ENCODE peak calls at places on chromosomes 5 and 9, in nine cellular contexts. D is transverse colon, Y is HCT116, C is fibroblast of lung, S is HepG2, L is ovary, O is WERI-Rb-1, M is endodermal cell, A is heart right ventricle. R is an unnamed sample. For H3K36me3, the result is how much of the 10 kb centered on the place peaks cover.

GRCh38 chr9:88660611-88661010 is 125.6 kb downstream of the NXNL2 start:
- DNase-seq in D (no peak), Y (peak), C (peak), S (peak), L (no peak), O (peak), M (peak), A (no peak), R (peak)

GRCh38 chr5:67002832-67003231 is 193.8 kb downstream of the CD180 start:
- DNase-seq in D (no peak), Y (no peak), C (no peak), S (peak), L (no peak), O (no peak), M (no peak), A (no peak), R (no peak)

GRCh38 chr5:180330270-180330648 is 22.9 kb downstream of the GFPT2 start:
- DNase-seq in D (no peak), Y (no peak), C (no peak), S (no peak), L (no peak), O (no peak), M (no peak), A (no peak), R (no peak)

GRCh38 chr5:181203093-181203711 is 1.8 kb downstream of the TRIM7 start:
- DNase-seq in D (no peak), Y (no peak), C (no peak), S (no peak), L (no peak), O (no peak), M (no peak), A (no peak), R (no peak)

GRCh38 chr9:7223981-7224380 is 466.2 kb downstream of the KDM4C start:
- DNase-seq in D (no peak), Y (no peak), C (no peak), S (no peak), L (no peak), O (no peak), M (peak), A (no peak), R (no peak)

GRCh38 chr9:108168451-108168850 is 678.9 kb upstream of the KLF4 start:
- DNase-seq in D (no peak), Y (no peak), C (peak), S (no peak), L (no peak), O (no peak), M (no peak), A (no peak), R (no peak)

GRCh38 chr5:107553063-107553676 is 117.6 kb downstream of the EFNA5 start:
- DNase-seq in D (no peak), Y (no peak), C (peak), S (no peak), L (no peak), O (no peak), M (no peak), A (no peak), R (no peak)

GRCh38 chr5:177317959-177318377 is 6.3 kb upstream of the MXD3 start:
- DNase-seq in D (peak), Y (peak), C (peak), S (peak), L (peak), O (peak), M (peak), A (peak), R (peak)

GRCh38 chr5:149932445-149933350 is 11.9 kb downstream of the PDE6A start:
- DNase-seq in D (no peak), Y (no peak), C (no peak), S (peak), L (no peak), O (no peak), M (peak), A (no peak), R (peak)

GRCh38 chr9:121858788-121859187 is 207.4 kb downstream of the DAB2IP start:
- DNase-seq in D (no peak), Y (no peak), C (no peak), S (no peak), L (no peak), O (no peak), M (peak), A (no peak), R (no peak)

GRCh38 chr9:113599647-113600476 is 136.3 kb downstream of the RGS3 start:
- DNase-seq in D (no peak), Y (no peak), C (peak), S (no peak), L (no peak), O (no peak), M (peak), A (peak), R (no peak)

GRCh38 chr9:20683351-20684034 is 566 bp upstream of the FOCAD start:
- DNase-seq in D (peak), Y (peak), C (peak), S (peak), L (peak), O (no peak), M (no peak), A (peak), R (no peak)

GRCh38 chr5:179262126-179262920 is 82.9 kb downstream of the ADAMTS2 start:
- DNase-seq in D (peak), Y (no peak), C (no peak), S (no peak), L (no peak), O (no peak), M (peak), A (no peak), R (peak)

GRCh38 chr9:77514886-77515711 is 133.0 kb downstream of the GNA14 start:
- DNase-seq in D (no peak), Y (no peak), C (peak), S (peak), L (no peak), O (no peak), M (no peak), A (peak), R (no peak)

GRCh38 chr5:141835928-141836667 is 42.1 kb downstream of the PCDH1 start:
- DNase-seq in D (no peak), Y (no peak), C (peak), S (no peak), L (no peak), O (no peak), M (peak), A (peak), R (no peak)

GRCh38 chr5:42235241-42235640 is 188.0 kb upstream of the GHR start:
- DNase-seq in D (no peak), Y (no peak), C (no peak), S (no peak), L (no peak), O (no peak), M (no peak), A (no peak), R (no peak)

GRCh38 chr5:21862986-21863385 is 990.2 kb downstream of the CDH12 start:
- DNase-seq in D (no peak), Y (no peak), C (no peak), S (no peak), L (no peak), O (no peak), M (no peak), A (no peak), R (no peak)

GRCh38 chr5:10456583-10457562 is 15.2 kb downstream of the ROPN1L start:
- DNase-seq in D (no peak), Y (no peak), C (peak), S (no peak), L (no peak), O (no peak), M (peak), A (no peak), R (no peak)

GRCh38 chr5:2186472-2187015 is 303.8 kb upstream of the IRX4 start:
- DNase-seq in D (no peak), Y (no peak), C (no peak), S (no peak), L (no peak), O (no peak), M (no peak), A (no peak), R (no peak)

GRCh38 chr5:76427481-76428140 is 24.5 kb downstream of the IQGAP2 start:
- DNase-seq in D (no peak), Y (no peak), C (no peak), S (no peak), L (no peak), O (peak), M (peak), A (no peak), R (no peak)

GRCh38 chr5:73780297-73781080 is 154.5 kb downstream of the ARHGEF28 start:
- DNase-seq in D (peak), Y (no peak), C (no peak), S (no peak), L (no peak), O (no peak), M (no peak), A (peak), R (peak)

GRCh38 chr5:39476466-39477215 is 51.9 kb upstream of the DAB2 start:
- DNase-seq in D (no peak), Y (no peak), C (peak), S (no peak), L (no peak), O (no peak), M (no peak), A (no peak), R (no peak)

GRCh38 chr5:16656561-16657191 is 39.9 kb upstream of the RETREG1 start:
- DNase-seq in D (no peak), Y (no peak), C (no peak), S (no peak), L (no peak), O (no peak), M (no peak), A (no peak), R (no peak)

GRCh38 chr9:24652181-24652580 is 106.5 kb upstream of the IZUMO3 start:
- DNase-seq in D (no peak), Y (no peak), C (no peak), S (no peak), L (no peak), O (no peak), M (no peak), A (no peak), R (no peak)

GRCh38 chr5:62327627-62328026 is 21.6 kb downstream of the KIF2A start:
- DNase-seq in D (no peak), Y (no peak), C (no peak), S (no peak), L (no peak), O (no peak), M (no peak), A (no peak), R (no peak)

GRCh38 chr5:67214713-67215591 is 18.4 kb upstream of the CD180 start:
- DNase-seq in D (peak), Y (no peak), C (no peak), S (no peak), L (no peak), O (no peak), M (no peak), A (no peak), R (no peak)

GRCh38 chr5:150161242-150162141 is 5.1 kb upstream of the CDX1 start:
- DNase-seq in D (peak), Y (peak), C (peak), S (peak), L (peak), O (peak), M (peak), A (peak), R (peak)

GRCh38 chr9:122219856-122220672 is 8.7 kb downstream of the LHX6 start:
- DNase-seq in D (no peak), Y (no peak), C (no peak), S (no peak), L (no peak), O (peak), M (peak), A (no peak), R (no peak)

GRCh38 chr5:141779642-141780041 is 97.6 kb upstream of the ARAP3 start:
- DNase-seq in D (no peak), Y (no peak), C (peak), S (no peak), L (no peak), O (no peak), M (peak), A (peak), R (no peak)

GRCh38 chr9:84261082-84261746 is 79.3 kb downstream of the SLC28A3 start:
- DNase-seq in D (peak), Y (peak), C (peak), S (peak), L (peak), O (peak), M (peak), A (peak), R (peak)

GRCh38 chr5:6175172-6175855 is 203.0 kb downstream of the MED10 start:
- DNase-seq in D (no peak), Y (no peak), C (no peak), S (no peak), L (no peak), O (no peak), M (no peak), A (no peak), R (no peak)

GRCh38 chr9:126397056-126397455 is 70.4 kb downstream of the MVB12B start:
- DNase-seq in D (peak), Y (no peak), C (no peak), S (no peak), L (no peak), O (no peak), M (no peak), A (no peak), R (no peak)

GRCh38 chr9:126159661-126160060 is 167.0 kb upstream of the MVB12B start:
- DNase-seq in D (no peak), Y (no peak), C (no peak), S (no peak), L (no peak), O (no peak), M (no peak), A (no peak), R (no peak)

GRCh38 chr9:98590115-98590514 is 118.6 kb downstream of the GABBR2 start:
- DNase-seq in D (no peak), Y (no peak), C (no peak), S (no peak), L (no peak), O (no peak), M (no peak), A (no peak), R (no peak)

GRCh38 chr5:181120311-181120710 is 10.7 kb downstream of the OR2V1 start:
- DNase-seq in D (no peak), Y (no peak), C (peak), S (no peak), L (no peak), O (no peak), M (no peak), A (no peak), R (no peak)

GRCh38 chr5:138563340-138564118 is 11.7 kb downstream of the HSPA9 start:
- DNase-seq in D (no peak), Y (no peak), C (no peak), S (no peak), L (no peak), O (no peak), M (no peak), A (no peak), R (no peak)
- H3K36me3 ChIP-seq in D (half or more), Y (half or more), C (under half), S (half or more), L (under half), O (half or more), M (half or more), A (under half), R (under half)

GRCh38 chr5:84384604-84385575 is at the start of gene EDIL3:
- DNase-seq in D (peak), Y (no peak), C (peak), S (no peak), L (peak), O (peak), M (peak), A (peak), R (peak)

GRCh38 chr5:84381501-84382362 is 2.9 kb downstream of the EDIL3 start:
- DNase-seq in D (peak), Y (no peak), C (peak), S (no peak), L (no peak), O (peak), M (no peak), A (no peak), R (no peak)

GRCh38 chr5:84383816-84384603 is 670 bp downstream of the EDIL3 start:
- DNase-seq in D (peak), Y (no peak), C (peak), S (no peak), L (peak), O (peak), M (peak), A (no peak), R (no peak)

GRCh38 chr5:84382363-84383295 is 2.1 kb downstream of the EDIL3 start:
- DNase-seq in D (peak), Y (no peak), C (peak), S (no peak), L (peak), O (peak), M (peak), A (peak), R (peak)

GRCh38 chr5:84383296-84383815 is 1.3 kb downstream of the EDIL3 start:
- DNase-seq in D (no peak), Y (no peak), C (no peak), S (no peak), L (no peak), O (peak), M (no peak), A (no peak), R (no peak)
- H3K4me3 ChIP-seq in D (peak), Y (no peak), C (peak), S (no peak), L (peak), O (peak), M (peak), A (peak), R (no peak)

GRCh38 chr9:92279302-92279701 is 14.2 kb downstream of the IARS1 start:
- DNase-seq in D (no peak), Y (no peak), C (no peak), S (no peak), L (no peak), O (no peak), M (no peak), A (no peak), R (no peak)
- H3K36me3 ChIP-seq in D (half or more), Y (half or more), C (under half), S (half or more), L (under half), O (half or more), M (half or more), A (under half), R (under half)

DNA sequence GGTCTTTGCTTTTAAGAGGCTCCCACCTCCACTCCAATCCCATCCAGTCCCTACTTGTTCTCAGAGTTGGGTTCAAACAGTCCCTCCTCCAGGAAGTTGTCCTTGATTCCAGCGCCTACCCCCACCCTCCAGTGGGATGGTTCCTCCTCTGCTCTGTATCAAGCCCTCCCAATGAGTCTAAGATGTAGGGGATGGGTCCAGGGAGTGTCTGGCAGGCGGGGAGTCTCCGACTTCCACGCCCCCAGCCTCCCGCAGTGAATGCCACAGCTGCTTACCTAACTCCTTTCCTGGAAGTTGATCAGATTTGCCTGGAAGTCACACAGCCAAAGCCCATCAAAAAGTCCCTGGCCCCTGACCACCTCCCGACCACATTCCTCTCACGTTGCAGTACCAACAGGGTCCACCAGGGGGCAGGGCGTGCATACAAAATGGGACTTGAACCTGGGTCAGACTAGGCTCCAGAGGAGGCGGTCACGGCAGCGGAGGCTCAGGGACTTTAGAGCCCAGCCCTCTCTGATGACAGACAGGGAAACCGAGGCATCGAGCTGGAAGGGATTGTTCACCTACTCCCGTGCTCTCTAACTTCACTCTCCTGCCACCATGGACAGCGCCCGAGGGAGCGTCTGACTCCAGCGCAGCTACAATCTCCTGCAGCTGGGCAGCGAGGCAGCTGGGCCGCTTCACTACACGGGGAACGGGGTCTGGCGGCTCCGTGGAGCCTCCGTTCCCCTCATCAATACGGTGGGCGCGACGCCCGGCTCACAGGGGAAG is 25.0 kb upstream of the TDRD7 start:
- DNase-seq in D (peak), Y (peak), C (peak), S (peak), L (peak), O (peak), M (peak), A (peak), R (peak)
- H3K4me3 ChIP-seq in D (no peak), Y (no peak), C (no peak), S (peak), L (no peak), O (peak), M (no peak), A (no peak), R (no peak)

R was measured in Caco-2.